ENCODE peak calls at places on chromosomes 11 and 22, in six cellular contexts. G is tibial artery; I is HEK293T; E is activated CD4-positive, alpha-beta T cell treated with anti-CD3 and anti-CD28 coated beads for 4 hours; S is NCI-H1417 treated with DMSO at 0.1 percent for 48 hours; X is SW480. M is an unnamed sample.

GRCh38 chr11:106706355-106706754 is 311.9 kb downstream of the GUCY1A2 start:
- DNase-seq in G (no peak), X (peak), E (no peak), I (peak), S (no peak), M (no peak)

GRCh38 chr22:32620992-32621391 is 146.4 kb downstream of the FBXO7 start:
- DNase-seq in X (no peak), G (no peak), E (no peak), S (no peak), I (peak), M (no peak)

GRCh38 chr22:27835446-27835845 is 33.9 kb upstream of the MN1 start:
- DNase-seq in X (no peak), E (no peak), I (no peak), S (no peak), G (peak), M (no peak)

GRCh38 chr11:78784321-78785061 is 209.8 kb upstream of the NARS2 start:
- DNase-seq in E (no peak), G (no peak), X (peak), S (no peak), I (no peak), M (no peak)

GRCh38 chr22:20644071-20644642 is 129.8 kb upstream of the SERPIND1 start:
- DNase-seq in S (no peak), E (no peak), G (no peak), X (no peak), I (no peak), M (no peak)

GRCh38 chr22:36863281-36863680 is 2.5 kb downstream of the NCF4 start:
- DNase-seq in G (no peak), S (no peak), I (no peak), X (no peak), E (no peak), M (no peak)

GRCh38 chr11:31874631-31875191 is 63.6 kb upstream of the PAX6 start:
- DNase-seq in S (no peak), X (no peak), G (no peak), E (no peak), I (no peak), M (no peak)

GRCh38 chr11:45282070-45282469 is 4.1 kb downstream of the SYT13 start:
- DNase-seq in I (no peak), E (no peak), G (no peak), S (no peak), X (peak), M (no peak)

GRCh38 chr22:36104988-36105387 is 55.6 kb downstream of the APOL3 start:
- DNase-seq in E (no peak), X (no peak), S (no peak), I (no peak), G (no peak), M (no peak)

GRCh38 chr22:39149915-39150847 is 2.3 kb downstream of the CBX7 start:
- DNase-seq in G (peak), X (no peak), S (no peak), E (no peak), I (no peak), M (no peak)

GRCh38 chr11:1652026-1652425 is 22.5 kb downstream of the KRTAP5-5 start:
- DNase-seq in G (no peak), S (no peak), X (no peak), E (no peak), I (no peak), M (no peak)

GRCh38 chr11:17597770-17598169 is 50.7 kb downstream of the OTOG start:
- DNase-seq in E (no peak), I (no peak), X (no peak), S (no peak), G (no peak), M (no peak)

GRCh38 chr22:23119492-23120414 is 22.0 kb downstream of the RSPH14 start:
- DNase-seq in S (no peak), G (no peak), E (peak), I (no peak), X (no peak), M (no peak)

GRCh38 chr22:40414306-40414705 is 43.9 kb downstream of the SGSM3 start:
- DNase-seq in X (no peak), G (no peak), S (no peak), I (no peak), E (no peak), M (no peak)

GRCh38 chr11:5004429-5005274 is 10.0 kb downstream of the OR51L1 start:
- DNase-seq in G (no peak), I (peak), X (peak), E (no peak), S (no peak), M (peak)

GRCh38 chr11:82889133-82890001 is 10.9 kb downstream of the PRCP start:
- DNase-seq in E (no peak), I (no peak), G (no peak), X (no peak), S (no peak), M (no peak)

GRCh38 chr11:74749127-74749964 is 697 bp downstream of the RNF169 start:
- DNase-seq in E (peak), S (no peak), I (peak), G (peak), X (peak), M (peak)

GRCh38 chr11:119479685-119480275 is 56.8 kb upstream of the THY1 start:
- DNase-seq in S (no peak), G (peak), E (no peak), X (no peak), I (no peak), M (no peak)

GRCh38 chr11:117834068-117834810 is 9.7 kb upstream of the FXYD2 start:
- DNase-seq in G (peak), E (no peak), S (no peak), I (no peak), X (no peak), M (no peak)

GRCh38 chr11:698493-699115 is 3.0 kb downstream of the TMEM80 start:
- DNase-seq in X (no peak), G (no peak), E (no peak), S (no peak), I (no peak), M (no peak)

GRCh38 chr22:39135092-39135896 is 17.2 kb downstream of the CBX7 start:
- DNase-seq in E (peak), S (no peak), X (peak), I (peak), G (no peak), M (peak)

GRCh38 chr22:38443675-38444521 is 11.1 kb downstream of the KCNJ4 start:
- DNase-seq in X (no peak), E (no peak), S (no peak), G (no peak), I (no peak), M (no peak)

GRCh38 chr11:34323601-34324000 is 34.2 kb downstream of the ABTB2 start:
- DNase-seq in G (no peak), I (no peak), E (no peak), S (no peak), X (no peak), M (no peak)

GRCh38 chr11:75815345-75815983 is 454 bp downstream of the UVRAG start:
- DNase-seq in I (peak), X (peak), S (no peak), G (peak), E (peak), M (peak)

GRCh38 chr11:45333506-45333971 is 47.4 kb upstream of the SYT13 start:
- DNase-seq in G (peak), X (peak), S (no peak), I (peak), E (no peak), M (no peak)

GRCh38 chr22:28837640-28838039 is 37.3 kb upstream of the XBP1 start:
- DNase-seq in G (no peak), I (no peak), X (no peak), S (no peak), E (no peak), M (no peak)

GRCh38 chr11:64339754-64340408 is at the start of gene CCDC88B:
- DNase-seq in S (no peak), E (peak), X (no peak), I (no peak), G (peak), M (no peak)

GRCh38 chr11:20367313-20367948 is 3.9 kb downstream of the HTATIP2 start:
- DNase-seq in E (peak), G (peak), X (peak), I (peak), S (no peak), M (no peak)

GRCh38 chr22:24146190-24146616 is 35.1 kb upstream of the SUSD2 start:
- DNase-seq in X (peak), G (peak), S (no peak), E (no peak), I (no peak), M (no peak)

GRCh38 chr22:30506507-30506968 is 1.0 kb upstream of the SEC14L4 start:
- DNase-seq in G (no peak), I (no peak), X (no peak), E (no peak), S (no peak), M (no peak)

GRCh38 chr11:68081691-68082090 is 39.5 kb downstream of the CHKA start:
- DNase-seq in E (no peak), I (no peak), S (no peak), X (no peak), G (no peak), M (no peak)

GRCh38 chr22:41395531-41396240 is 13.9 kb downstream of the TEF start:
- DNase-seq in E (no peak), I (no peak), X (no peak), G (no peak), S (no peak), M (no peak)